ENCODE peak calls at places on chromosomes 6 and 20, in four cellular contexts. S, E, W and H are unnamed samples.

GRCh38 chr6:72748759-72749158 is 126.9 kb downstream of the KCNQ5 start:
- DNase-seq in E (no peak), S (no peak), W (no peak), H (no peak)

GRCh38 chr6:20056350-20056992 is 155.8 kb downstream of the MBOAT1 start:
- DNase-seq in W (no peak), S (no peak), E (no peak), H (no peak)

GRCh38 chr20:37699202-37699601 is 5.4 kb downstream of the CTNNBL1 start:
- DNase-seq in W (no peak), E (peak; percentile 49), S (no peak), H (no peak)

GRCh38 chr6:1386310-1386709 is 3.1 kb upstream of the FOXF2 start:
- DNase-seq in S (no peak), W (no peak), E (no peak), H (no peak)

GRCh38 chr6:53306819-53307347 is 41.9 kb downstream of the ELOVL5 start:
- DNase-seq in E (no peak), W (no peak), S (no peak), H (no peak)

GRCh38 chr20:20887593-20888272 is 175.3 kb upstream of the RALGAPA2 start:
- DNase-seq in E (no peak), S (no peak), W (no peak), H (no peak)

GRCh38 chr20:46182271-46182670 is 64.2 kb downstream of the CD40 start:
- DNase-seq in E (no peak), W (no peak), S (no peak), H (no peak)

GRCh38 chr6:3744901-3745470 is 6.5 kb downstream of the PXDC1 start:
- DNase-seq in E (no peak), W (no peak), S (peak; percentile 60), H (no peak)

GRCh38 chr20:43744966-43745733 is 18.3 kb upstream of the GTSF1L start:
- DNase-seq in E (peak; percentile 35), W (no peak), S (no peak), H (no peak)

GRCh38 chr6:24385536-24386269 is 17.0 kb upstream of the MRS2 start:
- DNase-seq in S (no peak), E (no peak), W (no peak), H (no peak)

GRCh38 chr6:24566020-24566752 is 71.4 kb downstream of the ALDH5A1 start:
- DNase-seq in W (no peak), S (no peak), E (no peak), H (no peak)

GRCh38 chr20:34210271-34210670 is 31.0 kb upstream of the ASIP start:
- DNase-seq in E (peak; percentile 29), S (no peak), W (no peak), H (no peak)

GRCh38 chr20:62874745-62875344 is 13.2 kb upstream of the TCFL5 start:
- DNase-seq in E (no peak), S (no peak), W (no peak), H (no peak)